ENCODE peak calls at places on chromosome 15, in seven cellular contexts. M, U, D, H, L, Y and G are unnamed samples.

GRCh38 chr15:66780172-66780972 is 78.3 kb downstream of the SMAD6 start:
- DNase-seq in L (no peak), D (no peak), H (peak; percentile 84), M (no peak), U (no peak), Y (no peak), G (no peak)

GRCh38 chr15:76193934-76194333 is 117.3 kb downstream of the ETFA start:
- DNase-seq in U (no peak), H (no peak), M (no peak), Y (no peak), D (no peak), L (no peak), G (no peak)

GRCh38 chr15:86403221-86403620 is 323.6 kb downstream of the AGBL1 start:
- DNase-seq in Y (no peak), H (no peak), L (no peak), M (no peak), U (no peak), D (no peak), G (no peak)

GRCh38 chr15:25056484-25057429 is 102.0 kb downstream of the SNRPN start:
- DNase-seq in D (peak; percentile 67), Y (no peak), M (no peak), L (no peak), U (no peak), H (no peak), G (no peak)

GRCh38 chr15:92455271-92455670 is 61.6 kb downstream of the ST8SIA2 start:
- DNase-seq in D (no peak), L (no peak), H (no peak), M (no peak), Y (no peak), U (no peak), G (no peak)

GRCh38 chr15:74725241-74725774 is at the start of gene CYP1A1:
- DNase-seq in D (no peak), H (peak; percentile 22), L (no peak), M (no peak), Y (no peak), U (no peak), G (no peak)

GRCh38 chr15:55279746-55280351 is 9.8 kb downstream of the RAB27A start:
- DNase-seq in U (no peak), L (no peak), D (no peak), Y (peak; percentile 45), M (no peak), H (peak; percentile 65), G (no peak)

GRCh38 chr15:100707229-100707628 is 104.8 kb downstream of the ASB7 start:
- DNase-seq in Y (no peak), H (no peak), M (no peak), D (peak; percentile 16), L (no peak), U (no peak), G (no peak)

GRCh38 chr15:64180235-64180824 is 17.5 kb upstream of the PPIB start:
- DNase-seq in D (no peak), U (peak; percentile 22), Y (no peak), L (no peak), M (no peak), H (no peak), G (peak; percentile 40)

GRCh38 chr15:42394131-42394530 is 34.8 kb downstream of the CAPN3 start:
- DNase-seq in L (no peak), H (no peak), D (no peak), Y (no peak), M (no peak), U (no peak), G (no peak)

GRCh38 chr15:85408270-85408746 is 27.9 kb downstream of the AKAP13 start:
- DNase-seq in H (no peak), L (no peak), U (no peak), Y (no peak), M (no peak), D (no peak), G (no peak)

GRCh38 chr15:56837281-56837680 is 81.2 kb upstream of the TCF12 start:
- DNase-seq in U (no peak), Y (no peak), D (no peak), H (no peak), L (no peak), M (peak; percentile 19), G (no peak)

GRCh38 chr15:81418427-81418826 is 44.4 kb upstream of the TMC3 start:
- DNase-seq in H (no peak), M (no peak), L (no peak), Y (no peak), D (no peak), U (no peak), G (no peak)

GRCh38 chr15:65092911-65093792 is 16.6 kb downstream of the KBTBD13 start:
- DNase-seq in L (no peak), U (no peak), H (no peak), D (peak; percentile 82), Y (no peak), M (no peak), G (no peak)

GRCh38 chr15:77282333-77282732 is 137.6 kb downstream of the PEAK1 start:
- DNase-seq in Y (no peak), D (no peak), M (peak; percentile 73), U (no peak), L (no peak), H (no peak), G (no peak)

GRCh38 chr15:53197426-53197839 is 407.3 kb upstream of the ONECUT1 start:
- DNase-seq in Y (no peak), U (peak; percentile 19), D (no peak), L (no peak), M (no peak), H (peak; percentile 44), G (no peak)

GRCh38 chr15:64246364-64247189 is 83.8 kb upstream of the PPIB start:
- DNase-seq in H (peak; percentile 92), L (no peak), Y (no peak), U (peak; percentile 3), M (peak; percentile 50), D (no peak), G (no peak)

GRCh38 chr15:58932791-58933310 is 628 bp downstream of the SLTM start:
- DNase-seq in M (no peak), U (no peak), L (no peak), D (no peak), H (no peak), Y (no peak), G (no peak)

GRCh38 chr15:49040151-49040550 is 6.1 kb downstream of the SECISBP2L start:
- DNase-seq in D (no peak), L (no peak), Y (no peak), U (no peak), H (no peak), M (no peak), G (no peak)

GRCh38 chr15:68526269-68526668 is 52.5 kb upstream of the CORO2B start:
- DNase-seq in M (no peak), D (no peak), Y (no peak), U (no peak), H (no peak), L (no peak), G (no peak)

GRCh38 chr15:81163961-81164800 is 30.1 kb downstream of the CFAP161 start:
- DNase-seq in L (no peak), M (peak; percentile 72), Y (no peak), H (no peak), U (no peak), D (no peak), G (no peak)

GRCh38 chr15:56410712-56411111 is 45.5 kb downstream of the TEX9 start:
- DNase-seq in L (no peak), H (no peak), Y (no peak), U (no peak), D (no peak), M (no peak), G (no peak)

GRCh38 chr15:84658788-84659411 is 901 bp upstream of the NMB start:
- DNase-seq in Y (no peak), L (no peak), H (no peak), U (no peak), M (no peak), D (no peak), G (no peak)

GRCh38 chr15:45993508-45993907 is 358.7 kb downstream of the SQOR start:
- DNase-seq in H (no peak), D (no peak), M (no peak), Y (no peak), U (no peak), L (no peak), G (no peak)

GRCh38 chr15:96887730-96888129 is 557.2 kb downstream of the NR2F2 start:
- DNase-seq in D (no peak), U (no peak), M (no peak), L (no peak), H (peak; percentile 38), Y (no peak), G (no peak)

GRCh38 chr15:80885180-80885579 is 104.4 kb downstream of the MESD start:
- DNase-seq in D (no peak), L (no peak), M (no peak), Y (no peak), U (no peak), H (no peak), G (no peak)

GRCh38 chr15:47586653-47587224 is 130.6 kb upstream of the SEMA6D start:
- DNase-seq in U (no peak), D (no peak), L (no peak), M (no peak), H (no peak), Y (no peak), G (no peak)

GRCh38 chr15:38662805-38663204 is 98.2 kb upstream of the RASGRP1 start:
- DNase-seq in H (no peak), D (no peak), L (no peak), U (no peak), M (no peak), Y (no peak), G (no peak)